ENCODE peak calls at places on chromosomes 12 and 14, in ten cellular contexts. N is frontal cortex; C is AG10803; F is activated naive CD4-positive, alpha-beta T cell; V is HL-60; Y is IMR-90; G is uterus; W is D341Med; U is AG20443; Z is T-helper 1 cell. D is an unnamed sample.

GRCh38 chr12:75834591-75834990 is 197.0 kb downstream of the PHLDA1 start:
- DNase-seq in N (no peak), C (no peak), F (no peak), V (no peak), Y (peak), G (no peak), W (no peak), U (no peak), Z (no peak), D (no peak)

GRCh38 chr12:24840046-24840800 is 108.7 kb downstream of the BCAT1 start:
- DNase-seq in N (no peak), C (no peak), F (no peak), V (no peak), Y (peak), G (no peak), W (no peak), U (no peak), Z (no peak), D (no peak)

GRCh38 chr12:61993734-61994345 is 266.4 kb upstream of the USP15 start:
- DNase-seq in N (no peak), C (peak), F (no peak), V (peak), Y (peak), G (no peak), W (peak), U (peak), Z (no peak), D (peak)

GRCh38 chr12:46266382-46266791 is 2.5 kb downstream of the SLC38A1 start:
- DNase-seq in N (peak), C (peak), F (no peak), V (no peak), Y (peak), G (peak), W (no peak), U (no peak), Z (no peak), D (peak)

GRCh38 chr14:67916430-67916829 is 96.9 kb downstream of the RAD51B start:
- DNase-seq in N (no peak), C (no peak), F (no peak), V (no peak), Y (no peak), G (no peak), W (no peak), U (no peak), Z (no peak), D (no peak)

GRCh38 chr12:127810026-127810425 is 456.9 kb upstream of the TMEM132C start:
- DNase-seq in N (no peak), C (peak), F (no peak), V (no peak), Y (no peak), G (no peak), W (no peak), U (peak), Z (no peak), D (no peak)

GRCh38 chr14:96824283-96824682 is 27.1 kb downstream of the VRK1 start:
- DNase-seq in N (no peak), C (peak), F (no peak), V (no peak), Y (peak), G (no peak), W (no peak), U (peak), Z (no peak), D (no peak)

GRCh38 chr14:57865450-57866198 is at the start of gene SLC35F4:
- DNase-seq in N (peak), C (no peak), F (no peak), V (no peak), Y (no peak), G (no peak), W (peak), U (peak), Z (no peak), D (peak)

GRCh38 chr14:65251213-65251612 is 148.9 kb upstream of the MAX start:
- DNase-seq in N (no peak), C (peak), F (no peak), V (peak), Y (peak), G (no peak), W (no peak), U (peak), Z (no peak), D (no peak)

GRCh38 chr12:68400231-68400829 is 68.2 kb upstream of the MDM1 start:
- DNase-seq in N (no peak), C (no peak), F (no peak), V (no peak), Y (no peak), G (no peak), W (no peak), U (no peak), Z (no peak), D (peak)

GRCh38 chr12:10540776-10541205 is 35.1 kb downstream of the EIF2S3B start:
- DNase-seq in N (no peak), C (peak), F (no peak), V (no peak), Y (no peak), G (no peak), W (no peak), U (no peak), Z (no peak), D (no peak)

GRCh38 chr14:100221419-100222218 is 17.3 kb upstream of the YY1 start:
- DNase-seq in N (no peak), C (peak), F (peak), V (peak), Y (peak), G (no peak), W (peak), U (peak), Z (peak), D (peak)

GRCh38 chr14:41960316-41960715 is 353.6 kb downstream of the LRFN5 start:
- DNase-seq in N (no peak), C (no peak), F (no peak), V (no peak), Y (peak), G (no peak), W (no peak), U (no peak), Z (no peak), D (no peak)

GRCh38 chr12:4214912-4215861 is 58.4 kb upstream of the CCND2 start:
- DNase-seq in N (no peak), C (no peak), F (no peak), V (peak), Y (no peak), G (no peak), W (no peak), U (no peak), Z (no peak), D (no peak)

GRCh38 chr12:12560587-12561304 is 1.9 kb downstream of the DUSP16 start:
- DNase-seq in N (peak), C (peak), F (peak), V (peak), Y (peak), G (peak), W (peak), U (peak), Z (peak), D (peak)

GRCh38 chr14:71932229-71932951 is at the start of gene RGS6:
- DNase-seq in N (peak), C (no peak), F (no peak), V (no peak), Y (no peak), G (no peak), W (peak), U (peak), Z (no peak), D (peak)

GRCh38 chr12:89873745-89874144 is 165.1 kb upstream of the ATP2B1 start:
- DNase-seq in N (no peak), C (peak), F (no peak), V (no peak), Y (peak), G (no peak), W (no peak), U (no peak), Z (no peak), D (peak)

GRCh38 chr14:39265032-39265431 is 31.3 kb downstream of the MIA2 start:
- DNase-seq in N (no peak), C (peak), F (no peak), V (no peak), Y (peak), G (no peak), W (no peak), U (no peak), Z (no peak), D (peak)

GRCh38 chr12:90335561-90335960 is 619.4 kb downstream of the CCER1 start:
- DNase-seq in N (no peak), C (peak), F (no peak), V (peak), Y (no peak), G (no peak), W (no peak), U (no peak), Z (no peak), D (no peak)

GRCh38 chr12:52041695-52042123 is 9.5 kb upstream of the NR4A1 start:
- DNase-seq in N (no peak), C (peak), F (peak), V (no peak), Y (peak), G (no peak), W (no peak), U (peak), Z (no peak), D (no peak)

GRCh38 chr14:94769413-94770250 is at the start of gene GSC:
- DNase-seq in N (no peak), C (peak), F (no peak), V (peak), Y (peak), G (no peak), W (peak), U (peak), Z (no peak), D (peak)

GRCh38 chr12:5973461-5974115 is 28.5 kb upstream of the ANO2 start:
- DNase-seq in N (no peak), C (no peak), F (no peak), V (no peak), Y (no peak), G (no peak), W (no peak), U (no peak), Z (no peak), D (no peak)

GRCh38 chr14:105093426-105094192 is 28.4 kb upstream of the GPR132 start:
- DNase-seq in N (peak), C (peak), F (no peak), V (peak), Y (peak), G (peak), W (peak), U (peak), Z (no peak), D (peak)

GRCh38 chr14:104926619-104927431 is 2.1 kb downstream of the PLD4 start:
- DNase-seq in N (no peak), C (no peak), F (no peak), V (no peak), Y (no peak), G (no peak), W (no peak), U (no peak), Z (no peak), D (no peak)

GRCh38 chr12:62192486-62193250 is 67.5 kb upstream of the USP15 start:
- DNase-seq in N (peak), C (peak), F (no peak), V (peak), Y (peak), G (peak), W (peak), U (peak), Z (no peak), D (peak)

GRCh38 chr14:52049271-52049670 is 19.6 kb downstream of the NID2 start:
- DNase-seq in N (no peak), C (no peak), F (no peak), V (no peak), Y (no peak), G (no peak), W (no peak), U (no peak), Z (no peak), D (no peak)

GRCh38 chr12:118375348-118375747 is 1.0 kb upstream of the SUDS3 start:
- DNase-seq in N (no peak), C (no peak), F (no peak), V (no peak), Y (no peak), G (no peak), W (no peak), U (no peak), Z (no peak), D (no peak)

GRCh38 chr12:101951002-101951670 is 73.8 kb downstream of the DRAM1 start:
- DNase-seq in N (no peak), C (no peak), F (no peak), V (no peak), Y (no peak), G (no peak), W (no peak), U (no peak), Z (no peak), D (no peak)

D was measured in dermis blood vessel endothelial cell.